ENCODE peak calls at places on chromosomes 16 and 17, in ten cellular contexts. R, C, H, V, J, I, O, W, K and Y are unnamed samples. For H3K27me3, the result is how much of the 10 kb centered on the place peaks cover.

GRCh38 chr16:85386467-85387170 is 226.5 kb upstream of the GSE1 start:
- DNase-seq in I (no peak), K (no peak), V (no peak), W (peak), J (no peak), O (no peak), R (no peak), H (peak), C (no peak), Y (no peak)

GRCh38 chr17:42845556-42845917 is 1.2 kb downstream of the AOC2 start:
- DNase-seq in H (no peak), O (no peak), I (no peak), W (no peak), C (no peak), J (no peak), K (no peak), V (no peak), R (no peak), Y (no peak)

GRCh38 chr16:1762879-1763520 is 8.3 kb downstream of the NME3 start:
- DNase-seq in H (peak), R (no peak), I (no peak), W (no peak), O (no peak), J (no peak), C (no peak), K (peak), V (no peak), Y (no peak)

GRCh38 chr17:15307686-15308085 is 33.7 kb downstream of the TEKT3 start:
- DNase-seq in W (no peak), K (no peak), C (peak), R (no peak), H (peak), O (no peak), V (no peak), I (no peak), J (no peak), Y (no peak)

GRCh38 chr17:77817953-77818352 is 140.6 kb upstream of the TNRC6C start:
- DNase-seq in R (no peak), H (no peak), J (no peak), C (no peak), V (peak), K (no peak), W (no peak), I (no peak), O (no peak), Y (no peak)

GRCh38 chr17:40879026-40879425 is 6.0 kb downstream of the KRT20 start:
- DNase-seq in O (no peak), V (no peak), I (no peak), J (no peak), K (no peak), W (no peak), H (no peak), C (no peak), R (no peak), Y (no peak)

GRCh38 chr16:50025544-50025931 is 513 bp downstream of the CNEP1R1 start:
- DNase-seq in H (no peak), W (no peak), R (no peak), K (peak), V (peak), I (peak), J (peak), O (no peak), C (no peak), Y (no peak)

GRCh38 chr16:12094537-12095265 is 118.2 kb downstream of the SNX29 start:
- DNase-seq in R (no peak), I (no peak), K (no peak), H (no peak), O (peak), W (no peak), V (no peak), C (no peak), J (no peak), Y (no peak)

GRCh38 chr17:72422505-72423285 is 301.9 kb downstream of the SOX9 start:
- DNase-seq in H (peak), I (peak), K (no peak), R (no peak), W (peak), J (no peak), C (peak), O (no peak), V (peak), Y (peak)

GRCh38 chr17:48262982-48263586 is 155.5 kb downstream of the SNX11 start:
- DNase-seq in H (no peak), I (no peak), R (no peak), O (no peak), C (no peak), K (no peak), V (peak), W (no peak), J (no peak), Y (no peak)

GRCh38 chr16:74186589-74186988 is 110.0 kb upstream of the PSMD7 start:
- DNase-seq in K (no peak), W (no peak), C (peak), I (no peak), J (no peak), O (no peak), H (no peak), V (peak), R (no peak), Y (peak)

GRCh38 chr16:35391328-35391727 is 1931.9 kb downstream of the TP53TG3F start:
- DNase-seq in K (no peak), H (no peak), I (no peak), W (peak), C (no peak), R (no peak), V (peak), O (no peak), J (no peak), Y (no peak)

GRCh38 chr17:3959295-3959899 is 4.8 kb downstream of the ATP2A3 start:
- DNase-seq in W (no peak), I (no peak), K (no peak), O (no peak), J (no peak), V (peak), C (peak), H (no peak), R (no peak), Y (no peak)

GRCh38 chr16:57735755-57736418 is at the start of gene KATNB1:
- DNase-seq in C (no peak), V (no peak), K (no peak), J (no peak), W (no peak), O (no peak), I (no peak), R (no peak), H (no peak), Y (no peak)

GRCh38 chr16:87715658-87716057 is 50.1 kb downstream of the KLHDC4 start:
- DNase-seq in V (no peak), I (no peak), O (no peak), C (no peak), R (no peak), H (no peak), K (no peak), W (no peak), J (no peak), Y (no peak)

DNA sequence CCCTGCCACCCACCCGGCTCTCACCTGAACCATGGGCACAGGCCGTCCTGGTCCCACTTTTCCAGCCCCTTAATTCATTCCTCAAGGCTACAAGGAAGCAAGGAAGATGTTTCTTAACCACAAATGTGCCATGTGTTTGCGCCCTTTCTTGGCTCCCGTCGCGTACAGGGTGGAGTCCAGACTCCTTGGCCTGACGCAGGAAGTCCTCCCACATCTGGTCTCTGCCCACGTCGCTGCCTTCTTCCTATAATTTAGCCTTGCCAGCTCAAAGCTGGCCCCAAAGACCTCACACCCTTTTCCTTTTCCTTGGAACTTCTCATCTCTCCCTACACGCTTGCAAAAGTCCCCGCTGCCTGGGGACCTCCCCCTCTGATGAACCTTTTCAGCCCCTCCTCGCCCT is 38.8 kb upstream of the BHLHA9 start:
- DNase-seq in R (peak), J (no peak), K (no peak), I (no peak), H (no peak), C (no peak), V (peak), O (peak), W (peak), Y (no peak)
- H3K27me3 ChIP-seq in R (half or more), J (under half), K (under half), I (under half), H (half or more), C (under half), V (under half), O (under half), W (under half), Y (under half)

DNA sequence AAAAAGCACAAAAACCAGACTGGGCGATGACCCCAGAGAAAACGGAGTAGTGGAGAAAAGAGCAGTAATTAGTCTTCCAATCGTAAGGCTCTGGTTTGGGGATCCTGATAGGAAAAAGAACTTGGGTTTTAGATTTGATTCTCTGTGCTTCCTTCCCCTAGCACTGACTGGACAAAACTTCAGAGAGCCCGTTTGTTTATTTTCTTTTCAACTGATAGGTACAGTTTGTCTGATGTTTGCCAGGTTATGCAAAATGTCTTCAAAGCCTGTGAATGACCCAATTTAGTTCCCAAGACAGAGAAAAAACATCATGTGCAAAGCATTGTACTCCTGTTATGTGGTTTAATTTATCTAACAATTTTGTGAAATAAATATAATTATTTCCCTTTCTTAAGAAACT is 151.1 kb upstream of the COX10 start:
- DNase-seq in K (no peak), R (no peak), I (no peak), C (no peak), V (no peak), W (no peak), O (no peak), J (no peak), H (no peak), Y (no peak)
- H3K4me3 ChIP-seq in K (no peak), R (no peak), I (no peak), C (no peak), V (no peak), W (no peak), O (no peak), J (no peak), H (no peak), Y (no peak)

GRCh38 chr16:77432264-77432663 is 2.6 kb downstream of the ADAMTS18 start:
- DNase-seq in W (no peak), K (no peak), R (no peak), C (no peak), J (no peak), V (no peak), H (no peak), I (no peak), O (no peak), Y (no peak)

GRCh38 chr16:77433146-77433545 is 1.7 kb downstream of the ADAMTS18 start:
- DNase-seq in I (no peak), H (no peak), C (no peak), J (no peak), O (no peak), V (no peak), W (no peak), K (no peak), R (no peak), Y (no peak)

GRCh38 chr16:77435240-77435819 is 496 bp upstream of the ADAMTS18 start:
- DNase-seq in K (no peak), J (no peak), V (no peak), O (no peak), C (no peak), R (no peak), W (no peak), H (no peak), I (no peak), Y (no peak)

GRCh38 chr16:77434022-77434364 is 841 bp downstream of the ADAMTS18 start:
- DNase-seq in V (no peak), C (no peak), R (no peak), K (no peak), W (no peak), J (no peak), I (no peak), H (no peak), O (no peak), Y (no peak)

DNA sequence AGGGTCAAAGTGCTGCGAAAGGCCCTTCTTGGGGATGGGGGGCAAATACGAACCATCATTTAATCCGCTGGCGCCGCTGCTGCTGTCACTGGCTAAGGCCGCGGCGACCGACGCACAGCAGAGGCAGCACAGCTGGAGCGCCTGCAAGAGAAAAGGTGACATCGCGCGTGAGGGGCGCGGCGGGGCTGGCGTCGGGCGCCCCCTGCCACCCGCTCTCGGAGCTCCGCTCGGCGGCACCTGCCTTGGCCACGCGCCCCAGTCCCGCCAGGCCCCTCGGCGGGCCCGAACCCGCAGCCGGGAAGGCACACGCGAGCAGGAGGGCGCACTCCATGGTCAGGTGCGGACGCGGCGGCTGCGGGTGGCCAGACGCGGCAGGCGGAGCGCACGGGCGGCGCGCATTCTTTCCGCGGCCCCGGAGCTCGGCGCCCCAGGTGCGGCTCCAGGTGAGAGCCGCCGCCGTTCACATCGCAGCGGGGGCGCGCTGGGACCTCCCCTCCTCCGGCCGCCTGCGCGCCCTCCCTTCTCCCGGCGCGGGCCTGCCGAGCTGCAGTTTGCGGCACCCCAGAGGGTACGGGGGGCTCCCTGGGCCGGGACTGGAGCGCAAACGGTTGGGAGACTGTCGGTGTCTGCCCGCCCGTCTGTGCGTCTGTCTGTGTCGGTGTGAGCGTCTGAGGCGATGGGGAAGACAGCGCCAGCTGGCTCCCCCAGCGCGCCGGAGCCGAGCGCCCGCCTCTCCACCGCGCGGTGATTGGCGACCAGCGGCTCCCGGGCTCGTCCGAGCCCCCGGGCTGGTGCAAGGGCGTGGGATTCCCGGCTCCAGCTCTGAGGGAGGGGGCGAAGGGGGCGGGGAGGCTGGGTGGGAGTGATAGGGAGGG is at the start of gene ADAMTS18:
- DNase-seq in V (no peak), W (no peak), H (no peak), K (no peak), O (no peak), C (no peak), R (no peak), J (no peak), I (peak), Y (no peak)
- H3K27me3 ChIP-seq in V (under half), W (half or more), H (under half), K (under half), O (half or more), C (under half), R (under half), J (under half), I (under half), Y (under half)

DNA sequence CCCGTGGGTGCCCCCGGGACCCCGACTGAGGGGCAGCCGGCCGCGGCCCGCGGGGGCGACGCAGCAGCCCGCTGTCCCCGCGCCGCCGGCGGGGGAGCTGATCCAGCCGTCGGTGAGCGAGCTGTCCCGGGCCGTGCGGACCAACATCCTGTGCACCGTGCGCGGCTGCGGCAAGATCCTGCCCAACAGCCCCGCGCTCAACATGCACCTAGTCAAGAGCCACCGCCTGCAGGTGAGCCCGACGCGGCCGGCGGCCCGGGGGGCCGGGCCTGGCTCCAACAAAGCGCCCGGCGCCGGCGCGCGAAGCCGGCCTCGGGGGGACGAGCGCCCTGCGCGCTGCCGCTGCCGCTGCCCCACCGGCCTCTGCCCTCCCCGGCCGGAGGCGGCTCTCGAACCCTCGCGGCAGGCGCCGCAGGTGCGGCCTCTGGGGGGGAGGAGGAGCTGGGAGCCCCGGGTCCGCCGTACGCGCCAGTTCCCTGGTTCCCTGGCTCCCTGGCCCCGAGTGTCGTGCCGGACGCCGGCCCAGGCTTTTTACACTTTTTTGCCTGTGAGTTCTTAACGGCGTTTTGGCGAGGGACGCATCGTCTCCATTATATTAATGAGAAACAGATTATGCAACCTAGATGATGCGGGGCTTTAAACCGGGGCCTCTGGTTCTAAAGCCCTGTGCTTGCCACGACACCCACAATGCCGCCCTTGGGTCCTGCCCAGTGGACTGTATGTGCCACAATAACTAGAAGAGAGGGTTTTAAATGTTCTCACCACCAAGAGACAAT is 521 bp downstream of the ATMIN start:
- DNase-seq in V (peak), W (peak), K (peak), C (no peak), J (no peak), H (peak), O (peak), R (no peak), I (peak), Y (no peak)
- H3K4me3 ChIP-seq in V (peak), W (peak), K (peak), C (peak), J (peak), H (peak), O (peak), R (peak), I (peak), Y (peak)

GRCh38 chr17:49964539-49965521 is 4.2 kb upstream of the DLX4 start:
- DNase-seq in O (no peak), R (no peak), I (no peak), V (no peak), W (no peak), K (no peak), H (no peak), C (no peak), J (no peak), Y (no peak)
- H3K27me3 ChIP-seq in O (half or more), R (half or more), I (under half), V (half or more), W (half or more), K (under half), H (half or more), C (half or more), J (half or more), Y (half or more)